ENCODE peak calls at places on chromosomes 2 and 18, in six cellular contexts. U is tibial nerve, Z is fibroblast of lung, T is AG04450, Y is NCI-H345, K is GM10248. R is an unnamed sample.

GRCh38 chr2:186125156-186125555 is 360.9 kb upstream of the ZC3H15 start:
- DNase-seq in U (no peak), Z (no peak), T (no peak), Y (no peak), K (no peak), R (no peak)

GRCh38 chr2:8841962-8842361 is 4.5 kb upstream of the KIDINS220 start:
- DNase-seq in U (no peak), Z (no peak), T (no peak), Y (no peak), K (no peak), R (no peak)

GRCh38 chr18:46910856-46911255 is 6.5 kb downstream of the PIAS2 start:
- DNase-seq in U (no peak), Z (no peak), T (no peak), Y (no peak), K (no peak), R (no peak)

GRCh38 chr2:1769703-1770422 is 25.5 kb upstream of the PXDN start:
- DNase-seq in U (peak), Z (peak), T (no peak), Y (peak), K (peak), R (peak)

GRCh38 chr2:191462370-191462769 is 215.6 kb upstream of the NABP1 start:
- DNase-seq in U (no peak), Z (no peak), T (no peak), Y (no peak), K (no peak), R (no peak)

GRCh38 chr18:24027156-24027555 is 12.6 kb downstream of the TTC39C start:
- DNase-seq in U (peak), Z (peak), T (peak), Y (no peak), K (no peak), R (peak)

GRCh38 chr2:157185828-157186227 is 71.7 kb upstream of the GALNT5 start:
- DNase-seq in U (no peak), Z (peak), T (no peak), Y (no peak), K (no peak), R (peak)

GRCh38 chr18:5895300-5895885 is at the start of gene TMEM200C:
- DNase-seq in U (no peak), Z (peak), T (no peak), Y (peak), K (peak), R (no peak)

GRCh38 chr2:134919360-134920210 is 963 bp downstream of the CCNT2 start:
- DNase-seq in U (peak), Z (peak), T (no peak), Y (peak), K (peak), R (peak)

GRCh38 chr2:12424219-12424618 is 292.5 kb upstream of the TRIB2 start:
- DNase-seq in U (no peak), Z (peak), T (no peak), Y (no peak), K (no peak), R (peak)

GRCh38 chr2:45497355-45497754 is 113.7 kb downstream of the SRBD1 start:
- DNase-seq in U (no peak), Z (no peak), T (no peak), Y (no peak), K (peak), R (no peak)

GRCh38 chr2:198441246-198441645 is 636.9 kb downstream of the PLCL1 start:
- DNase-seq in U (no peak), Z (no peak), T (no peak), Y (no peak), K (no peak), R (no peak)

GRCh38 chr2:151028691-151029176 is 232.9 kb downstream of the RBM43 start:
- DNase-seq in U (no peak), Z (no peak), T (no peak), Y (no peak), K (no peak), R (no peak)

GRCh38 chr18:76913583-76913982 is 91.2 kb downstream of the ZNF236 start:
- DNase-seq in U (no peak), Z (no peak), T (no peak), Y (peak), K (no peak), R (no peak)

GRCh38 chr2:212777020-212777491 is 238.5 kb upstream of the ERBB4 start:
- DNase-seq in U (no peak), Z (peak), T (no peak), Y (peak), K (peak), R (peak)

GRCh38 chr2:63792523-63792922 is 49.2 kb upstream of the UGP2 start:
- DNase-seq in U (no peak), Z (peak), T (peak), Y (no peak), K (no peak), R (peak)

GRCh38 chr2:183610724-183611123 is 486.5 kb downstream of the NUP35 start:
- DNase-seq in U (no peak), Z (no peak), T (no peak), Y (no peak), K (no peak), R (no peak)

GRCh38 chr2:99602475-99602874 is 112.7 kb upstream of the REV1 start:
- DNase-seq in U (no peak), Z (peak), T (peak), Y (no peak), K (no peak), R (peak)

GRCh38 chr2:287471-287885 is 413 bp downstream of the ALKAL2 start:
- DNase-seq in U (no peak), Z (peak), T (no peak), Y (no peak), K (peak), R (peak)

GRCh38 chr2:100812141-100812540 is 7.8 kb upstream of the NPAS2 start:
- DNase-seq in U (no peak), Z (no peak), T (no peak), Y (no peak), K (no peak), R (no peak)